ENCODE peak calls at places on chromosomes 13 and 19, in five cellular contexts. X, K, R, U and S are unnamed samples.

GRCh38 chr19:49355890-49356289 is 6.3 kb downstream of the TEAD2 start:
- DNase-seq in X (no peak), R (no peak), K (no peak), U (peak), S (no peak)

GRCh38 chr13:114110091-114110829 is 22.2 kb downstream of the RASA3 start:
- DNase-seq in R (peak), X (no peak), K (no peak), U (peak), S (no peak)

GRCh38 chr19:33416307-33417215 is 43.1 kb downstream of the CEBPG start:
- DNase-seq in R (peak), X (peak), U (peak), K (peak), S (peak)

GRCh38 chr13:105598551-105598950 is 936.9 kb downstream of the EFNB2 start:
- DNase-seq in U (peak), R (no peak), X (no peak), K (peak), S (no peak)

GRCh38 chr19:17220207-17220758 is 5.1 kb downstream of the USE1 start:
- DNase-seq in R (no peak), K (peak), X (no peak), U (peak), S (no peak)

GRCh38 chr13:25286308-25286968 is 850 bp downstream of the MTMR6 start:
- DNase-seq in X (no peak), R (peak), U (peak), K (no peak), S (peak)

GRCh38 chr13:97239306-97239705 is 17.2 kb downstream of the MBNL2 start:
- DNase-seq in X (no peak), R (no peak), K (no peak), U (no peak), S (no peak)

GRCh38 chr19:49881672-49882394 is 4.3 kb downstream of the TBC1D17 start:
- DNase-seq in R (no peak), X (no peak), K (no peak), U (no peak), S (no peak)

GRCh38 chr19:34662919-34663318 is 14.0 kb downstream of the SCGB2B2 start:
- DNase-seq in R (no peak), U (peak), K (no peak), X (peak), S (peak)

GRCh38 chr19:46303702-46304397 is 7.0 kb downstream of the HIF3A start:
- DNase-seq in X (no peak), K (no peak), U (peak), R (no peak), S (no peak)

GRCh38 chr13:73366241-73366640 is 307.4 kb downstream of the KLF5 start:
- DNase-seq in X (no peak), K (no peak), R (no peak), U (no peak), S (no peak)

GRCh38 chr13:30791354-30791921 is 56.1 kb downstream of the ALOX5AP start:
- DNase-seq in U (peak), K (no peak), X (no peak), R (no peak), S (peak)

GRCh38 chr19:42247631-42248199 is 5.3 kb upstream of the GSK3A start:
- DNase-seq in K (no peak), R (no peak), U (no peak), X (no peak), S (no peak)

GRCh38 chr13:41762796-41763195 is 198.1 kb downstream of the VWA8 start:
- DNase-seq in U (no peak), X (no peak), K (no peak), R (no peak), S (no peak)

GRCh38 chr19:5083547-5083965 is 114.6 kb downstream of the KDM4B start:
- DNase-seq in U (peak), X (no peak), K (no peak), R (no peak), S (no peak)

GRCh38 chr19:2237051-2237868 is 636 bp downstream of the SF3A2 start:
- DNase-seq in K (no peak), U (no peak), R (no peak), X (no peak), S (no peak)

GRCh38 chr19:30046522-30046921 is 104.5 kb downstream of the URI1 start:
- DNase-seq in K (no peak), X (no peak), U (peak), R (no peak), S (no peak)

GRCh38 chr19:48819366-48819816 is 8.6 kb upstream of the BCAT2 start:
- DNase-seq in X (no peak), R (no peak), K (peak), U (peak), S (no peak)

GRCh38 chr19:48292798-48293197 is 22.9 kb downstream of the ZNF114 start:
- DNase-seq in U (peak), K (no peak), R (no peak), X (no peak), S (no peak)

GRCh38 chr19:19407640-19407933 is 2.1 kb downstream of the GATAD2A start:
- DNase-seq in U (no peak), K (no peak), R (no peak), X (no peak), S (no peak)

GRCh38 chr19:36604656-36605100 is 435 bp upstream of the ZNF382 start:
- DNase-seq in K (no peak), R (peak), X (no peak), U (peak), S (peak)

GRCh38 chr13:75762066-75762937 is 126.2 kb downstream of the LMO7 start:
- DNase-seq in K (no peak), R (no peak), X (no peak), U (peak), S (no peak)

GRCh38 chr19:33469171-33470039 is 52.2 kb downstream of the PEPD start:
- DNase-seq in K (no peak), U (no peak), X (no peak), R (no peak), S (no peak)

GRCh38 chr19:19610376-19611240 is 7.9 kb downstream of the PBX4 start:
- DNase-seq in U (peak), X (no peak), R (no peak), K (no peak), S (no peak)